ENCODE peak calls at places on chromosomes 12 and 14, in seven cellular contexts. One of them, this sample, is unnamed.

GRCh38 chr12:55930771-55931316 is at the start of gene DGKA:
- DNase-seq in HT1080: peak
- DNase-seq in MV-4-11: peak
- DNase-seq in epithelial cell of esophagus: peak
- DNase-seq in progenitor cell of endocrine pancreas: no peak
- DNase-seq in cardiac muscle cell: peak
- DNase-seq in NCI-H1092: peak
- DNase-seq in this sample: peak

GRCh38 chr12:106074706-106075392 is 63.9 kb downstream of the NUAK1 start:
- DNase-seq in HT1080: no peak
- DNase-seq in MV-4-11: no peak
- DNase-seq in epithelial cell of esophagus: no peak
- DNase-seq in progenitor cell of endocrine pancreas: no peak
- DNase-seq in cardiac muscle cell: peak
- DNase-seq in NCI-H1092: no peak
- DNase-seq in this sample: no peak

GRCh38 chr12:53785161-53785560 is 33.4 kb upstream of the CISTR start:
- DNase-seq in HT1080: no peak
- DNase-seq in MV-4-11: no peak
- DNase-seq in epithelial cell of esophagus: no peak
- DNase-seq in progenitor cell of endocrine pancreas: no peak
- DNase-seq in cardiac muscle cell: no peak
- DNase-seq in NCI-H1092: no peak
- DNase-seq in this sample: no peak

GRCh38 chr12:21675096-21675495 is 17.5 kb upstream of the LDHB start:
- DNase-seq in HT1080: no peak
- DNase-seq in MV-4-11: no peak
- DNase-seq in epithelial cell of esophagus: no peak
- DNase-seq in progenitor cell of endocrine pancreas: no peak
- DNase-seq in cardiac muscle cell: no peak
- DNase-seq in NCI-H1092: no peak
- DNase-seq in this sample: no peak

GRCh38 chr12:55885113-55885512 is 42.4 kb upstream of the MMP19 start:
- DNase-seq in HT1080: no peak
- DNase-seq in MV-4-11: no peak
- DNase-seq in epithelial cell of esophagus: no peak
- DNase-seq in progenitor cell of endocrine pancreas: no peak
- DNase-seq in cardiac muscle cell: no peak
- DNase-seq in NCI-H1092: no peak
- DNase-seq in this sample: no peak

GRCh38 chr12:41932470-41932991 is 212.1 kb downstream of the GXYLT1 start:
- DNase-seq in HT1080: no peak
- DNase-seq in MV-4-11: peak
- DNase-seq in epithelial cell of esophagus: peak
- DNase-seq in progenitor cell of endocrine pancreas: peak
- DNase-seq in cardiac muscle cell: peak
- DNase-seq in NCI-H1092: peak
- DNase-seq in this sample: peak

GRCh38 chr12:101256271-101256670 is 23.6 kb upstream of the UTP20 start:
- DNase-seq in HT1080: no peak
- DNase-seq in MV-4-11: no peak
- DNase-seq in epithelial cell of esophagus: peak
- DNase-seq in progenitor cell of endocrine pancreas: no peak
- DNase-seq in cardiac muscle cell: no peak
- DNase-seq in NCI-H1092: no peak
- DNase-seq in this sample: no peak

GRCh38 chr14:96040836-96041371 is 1.7 kb downstream of the C14orf132 start:
- DNase-seq in HT1080: no peak
- DNase-seq in MV-4-11: no peak
- DNase-seq in epithelial cell of esophagus: no peak
- DNase-seq in progenitor cell of endocrine pancreas: no peak
- DNase-seq in cardiac muscle cell: no peak
- DNase-seq in NCI-H1092: no peak
- DNase-seq in this sample: no peak

GRCh38 chr14:68836093-68836492 is 43.2 kb upstream of the ZFP36L1 start:
- DNase-seq in HT1080: no peak
- DNase-seq in MV-4-11: no peak
- DNase-seq in epithelial cell of esophagus: no peak
- DNase-seq in progenitor cell of endocrine pancreas: no peak
- DNase-seq in cardiac muscle cell: no peak
- DNase-seq in NCI-H1092: no peak
- DNase-seq in this sample: no peak

GRCh38 chr14:85617799-85618198 is 87.9 kb downstream of the FLRT2 start:
- DNase-seq in HT1080: no peak
- DNase-seq in MV-4-11: no peak
- DNase-seq in epithelial cell of esophagus: no peak
- DNase-seq in progenitor cell of endocrine pancreas: no peak
- DNase-seq in cardiac muscle cell: no peak
- DNase-seq in NCI-H1092: no peak
- DNase-seq in this sample: no peak

GRCh38 chr12:33322519-33322918 is 117.1 kb downstream of the SYT10 start:
- DNase-seq in HT1080: peak
- DNase-seq in MV-4-11: no peak
- DNase-seq in epithelial cell of esophagus: no peak
- DNase-seq in progenitor cell of endocrine pancreas: no peak
- DNase-seq in cardiac muscle cell: no peak
- DNase-seq in NCI-H1092: no peak
- DNase-seq in this sample: no peak

GRCh38 chr12:96186902-96187301 is 7.3 kb upstream of the ELK3 start:
- DNase-seq in HT1080: no peak
- DNase-seq in MV-4-11: no peak
- DNase-seq in epithelial cell of esophagus: no peak
- DNase-seq in progenitor cell of endocrine pancreas: no peak
- DNase-seq in cardiac muscle cell: no peak
- DNase-seq in NCI-H1092: no peak
- DNase-seq in this sample: no peak

GRCh38 chr14:77607741-77608302 is 8.6 kb downstream of the SPTLC2 start:
- DNase-seq in HT1080: no peak
- DNase-seq in MV-4-11: peak
- DNase-seq in epithelial cell of esophagus: no peak
- DNase-seq in progenitor cell of endocrine pancreas: no peak
- DNase-seq in cardiac muscle cell: no peak
- DNase-seq in NCI-H1092: no peak
- DNase-seq in this sample: peak

GRCh38 chr14:94031880-94032279 is 5.7 kb downstream of the OTUB2 start:
- DNase-seq in HT1080: no peak
- DNase-seq in MV-4-11: no peak
- DNase-seq in epithelial cell of esophagus: no peak
- DNase-seq in progenitor cell of endocrine pancreas: no peak
- DNase-seq in cardiac muscle cell: no peak
- DNase-seq in NCI-H1092: no peak
- DNase-seq in this sample: no peak

GRCh38 chr14:102182190-102182589 is 42.5 kb downstream of the WDR20 start:
- DNase-seq in HT1080: peak
- DNase-seq in MV-4-11: peak
- DNase-seq in epithelial cell of esophagus: peak
- DNase-seq in progenitor cell of endocrine pancreas: no peak
- DNase-seq in cardiac muscle cell: no peak
- DNase-seq in NCI-H1092: no peak
- DNase-seq in this sample: no peak

GRCh38 chr14:54784060-54784459 is 118.6 kb downstream of the GCH1 start:
- DNase-seq in HT1080: no peak
- DNase-seq in MV-4-11: no peak
- DNase-seq in epithelial cell of esophagus: no peak
- DNase-seq in progenitor cell of endocrine pancreas: no peak
- DNase-seq in cardiac muscle cell: peak
- DNase-seq in NCI-H1092: no peak
- DNase-seq in this sample: no peak

GRCh38 chr12:48758186-48758585 is 30.7 kb downstream of the ADCY6 start:
- DNase-seq in HT1080: peak
- DNase-seq in MV-4-11: no peak
- DNase-seq in epithelial cell of esophagus: no peak
- DNase-seq in progenitor cell of endocrine pancreas: no peak
- DNase-seq in cardiac muscle cell: no peak
- DNase-seq in NCI-H1092: no peak
- DNase-seq in this sample: no peak

GRCh38 chr12:82688619-82689018 is 1.9 kb downstream of the TMTC2 start:
- DNase-seq in HT1080: no peak
- DNase-seq in MV-4-11: no peak
- DNase-seq in epithelial cell of esophagus: no peak
- DNase-seq in progenitor cell of endocrine pancreas: no peak
- DNase-seq in cardiac muscle cell: no peak
- DNase-seq in NCI-H1092: no peak
- DNase-seq in this sample: no peak

GRCh38 chr14:92223027-92223426 is 99.9 kb upstream of the SLC24A4 start:
- DNase-seq in HT1080: no peak
- DNase-seq in MV-4-11: no peak
- DNase-seq in epithelial cell of esophagus: no peak
- DNase-seq in progenitor cell of endocrine pancreas: no peak
- DNase-seq in cardiac muscle cell: no peak
- DNase-seq in NCI-H1092: no peak
- DNase-seq in this sample: no peak

GRCh38 chr14:33475623-33476022 is 475.3 kb downstream of the EGLN3 start:
- DNase-seq in HT1080: peak
- DNase-seq in MV-4-11: peak
- DNase-seq in epithelial cell of esophagus: peak
- DNase-seq in progenitor cell of endocrine pancreas: peak
- DNase-seq in cardiac muscle cell: peak
- DNase-seq in NCI-H1092: peak
- DNase-seq in this sample: peak

GRCh38 chr14:83825836-83826235 is 1704.1 kb upstream of the FLRT2 start:
- DNase-seq in HT1080: no peak
- DNase-seq in MV-4-11: no peak
- DNase-seq in epithelial cell of esophagus: no peak
- DNase-seq in progenitor cell of endocrine pancreas: no peak
- DNase-seq in cardiac muscle cell: no peak
- DNase-seq in NCI-H1092: no peak
- DNase-seq in this sample: no peak

GRCh38 chr12:67151891-67152290 is 117.3 kb upstream of the CAND1 start:
- DNase-seq in HT1080: no peak
- DNase-seq in MV-4-11: no peak
- DNase-seq in epithelial cell of esophagus: no peak
- DNase-seq in progenitor cell of endocrine pancreas: no peak
- DNase-seq in cardiac muscle cell: no peak
- DNase-seq in NCI-H1092: no peak
- DNase-seq in this sample: no peak

GRCh38 chr12:49538740-49539403 is at the start of gene KCNH3:
- DNase-seq in HT1080: peak
- DNase-seq in MV-4-11: peak
- DNase-seq in epithelial cell of esophagus: peak
- DNase-seq in progenitor cell of endocrine pancreas: peak
- DNase-seq in cardiac muscle cell: peak
- DNase-seq in NCI-H1092: peak
- DNase-seq in this sample: peak

GRCh38 chr12:121812320-121812871 is 8.6 kb downstream of the SETD1B start:
- DNase-seq in HT1080: peak
- DNase-seq in MV-4-11: peak
- DNase-seq in epithelial cell of esophagus: peak
- DNase-seq in progenitor cell of endocrine pancreas: no peak
- DNase-seq in cardiac muscle cell: peak
- DNase-seq in NCI-H1092: no peak
- DNase-seq in this sample: peak

GRCh38 chr14:36054353-36055051 is 122.0 kb downstream of the PTCSC3 start:
- DNase-seq in HT1080: no peak
- DNase-seq in MV-4-11: no peak
- DNase-seq in epithelial cell of esophagus: no peak
- DNase-seq in progenitor cell of endocrine pancreas: no peak
- DNase-seq in cardiac muscle cell: no peak
- DNase-seq in NCI-H1092: no peak
- DNase-seq in this sample: no peak

GRCh38 chr14:23577004-23577681 is 1.4 kb downstream of the JPH4 start:
- DNase-seq in HT1080: peak
- DNase-seq in MV-4-11: no peak
- DNase-seq in epithelial cell of esophagus: no peak
- DNase-seq in progenitor cell of endocrine pancreas: no peak
- DNase-seq in cardiac muscle cell: peak
- DNase-seq in NCI-H1092: no peak
- DNase-seq in this sample: no peak

This sample was measured in GM12865.